ENCODE peak calls at places on chromosomes 16 and 17, in six cellular contexts. Z is K562, J is heart right ventricle, G is H1, K is mammary epithelial cell, T is neural progenitor cell. V is an unnamed sample.

GRCh38 chr17:44829558-44830358 is at the start of gene GJC1:
- DNase-seq in J (peak; percentile 62), K (peak; percentile 45), T (peak; percentile 85), G (peak; percentile 83), Z (peak; percentile 16), V (no peak)

GRCh38 chr17:39867084-39867890 is 715 bp upstream of the ZPBP2 start:
- DNase-seq in K (no peak), J (no peak), T (no peak), Z (no peak), G (no peak), V (no peak)

GRCh38 chr17:18332909-18333489 is 17.9 kb downstream of the SMCR8 start:
- DNase-seq in T (no peak), Z (no peak), K (no peak), J (no peak), G (no peak), V (no peak)

GRCh38 chr16:3618782-3619166 is 7.4 kb upstream of the SLX4 start:
- DNase-seq in J (no peak), T (no peak), G (no peak), K (peak; percentile 54), Z (peak; percentile 31), V (no peak)

GRCh38 chr16:5175263-5175662 is 77.7 kb upstream of the EEF2KMT start:
- DNase-seq in K (no peak), G (no peak), Z (no peak), J (no peak), T (no peak), V (no peak)

GRCh38 chr17:63785556-63785955 is 11.6 kb downstream of the DDX42 start:
- DNase-seq in J (no peak), K (peak; percentile 90), Z (no peak), T (no peak), G (no peak), V (no peak)

GRCh38 chr17:32156656-32157055 is 14.4 kb downstream of the RHOT1 start:
- DNase-seq in J (no peak), T (no peak), K (no peak), G (no peak), Z (no peak), V (no peak)

GRCh38 chr16:82801361-82801760 is 174.6 kb downstream of the CDH13 start:
- DNase-seq in J (no peak), T (no peak), K (peak; percentile 32), G (no peak), Z (no peak), V (no peak)

GRCh38 chr17:41326173-41327145 is 10.9 kb upstream of the KRTAP17-1 start:
- DNase-seq in G (no peak), J (no peak), K (no peak), T (no peak), Z (no peak), V (no peak)

GRCh38 chr17:77528516-77529327 is 388.0 kb downstream of the SEC14L1 start:
- DNase-seq in G (peak; percentile 84), J (peak; percentile 42), Z (no peak), T (peak; percentile 86), K (no peak), V (no peak)

GRCh38 chr17:41511130-41511529 is 5.7 kb upstream of the KRT13 start:
- DNase-seq in G (no peak), T (peak; percentile 36), J (no peak), K (no peak), Z (peak; percentile 89), V (no peak)

GRCh38 chr17:7842380-7842949 is 8.4 kb downstream of the KDM6B start:
- DNase-seq in K (peak; percentile 95), G (peak; percentile 62), T (peak; percentile 45), J (peak; percentile 53), Z (peak; percentile 79), V (peak; percentile 94)

GRCh38 chr17:42441717-42442565 is 16.7 kb upstream of the ATP6V0A1 start:
- DNase-seq in T (peak; percentile 29), Z (no peak), G (no peak), K (no peak), J (no peak), V (no peak)

GRCh38 chr17:8489841-8490240 is 54.2 kb downstream of the NDEL1 start:
- DNase-seq in J (no peak), Z (no peak), G (no peak), K (no peak), T (no peak), V (no peak)

GRCh38 chr17:17963066-17963465 is 9.1 kb downstream of the TOM1L2 start:
- DNase-seq in T (no peak), Z (no peak), J (no peak), G (no peak), K (no peak), V (no peak)

GRCh38 chr16:86663691-86664517 is 85.6 kb downstream of the FOXL1 start:
- DNase-seq in Z (no peak), G (no peak), T (no peak), J (no peak), K (peak; percentile 53), V (no peak)

GRCh38 chr17:21287703-21288449 is 3.4 kb downstream of the MAP2K3 start:
- DNase-seq in T (no peak), K (peak; percentile 98), G (no peak), J (peak; percentile 95), Z (no peak), V (peak; percentile 100)

GRCh38 chr16:73890524-73891500 is 405.8 kb upstream of the PSMD7 start:
- DNase-seq in Z (no peak), K (no peak), G (peak; percentile 49), T (peak; percentile 62), J (no peak), V (no peak)

GRCh38 chr16:68756250-68757051 is 19.4 kb downstream of the CDH1 start:
- DNase-seq in J (no peak), Z (no peak), T (no peak), K (peak; percentile 100), G (no peak), V (no peak)

GRCh38 chr17:65198653-65199382 is 61.6 kb downstream of the RGS9 start:
- DNase-seq in T (peak; percentile 69), J (no peak), K (peak; percentile 35), Z (peak; percentile 62), G (peak; percentile 55), V (no peak)

GRCh38 chr16:19137201-19137601 is 23.4 kb downstream of the ITPRIPL2 start:
- DNase-seq in K (no peak), G (no peak), J (no peak), Z (no peak), T (no peak), V (no peak)
- H3K27ac ChIP-seq in K (no peak overlapping the region), G (no peak overlapping the region), J (no peak overlapping the region), Z (no peak overlapping the region), T (no peak overlapping the region), V (no peak overlapping the region)

DNA sequence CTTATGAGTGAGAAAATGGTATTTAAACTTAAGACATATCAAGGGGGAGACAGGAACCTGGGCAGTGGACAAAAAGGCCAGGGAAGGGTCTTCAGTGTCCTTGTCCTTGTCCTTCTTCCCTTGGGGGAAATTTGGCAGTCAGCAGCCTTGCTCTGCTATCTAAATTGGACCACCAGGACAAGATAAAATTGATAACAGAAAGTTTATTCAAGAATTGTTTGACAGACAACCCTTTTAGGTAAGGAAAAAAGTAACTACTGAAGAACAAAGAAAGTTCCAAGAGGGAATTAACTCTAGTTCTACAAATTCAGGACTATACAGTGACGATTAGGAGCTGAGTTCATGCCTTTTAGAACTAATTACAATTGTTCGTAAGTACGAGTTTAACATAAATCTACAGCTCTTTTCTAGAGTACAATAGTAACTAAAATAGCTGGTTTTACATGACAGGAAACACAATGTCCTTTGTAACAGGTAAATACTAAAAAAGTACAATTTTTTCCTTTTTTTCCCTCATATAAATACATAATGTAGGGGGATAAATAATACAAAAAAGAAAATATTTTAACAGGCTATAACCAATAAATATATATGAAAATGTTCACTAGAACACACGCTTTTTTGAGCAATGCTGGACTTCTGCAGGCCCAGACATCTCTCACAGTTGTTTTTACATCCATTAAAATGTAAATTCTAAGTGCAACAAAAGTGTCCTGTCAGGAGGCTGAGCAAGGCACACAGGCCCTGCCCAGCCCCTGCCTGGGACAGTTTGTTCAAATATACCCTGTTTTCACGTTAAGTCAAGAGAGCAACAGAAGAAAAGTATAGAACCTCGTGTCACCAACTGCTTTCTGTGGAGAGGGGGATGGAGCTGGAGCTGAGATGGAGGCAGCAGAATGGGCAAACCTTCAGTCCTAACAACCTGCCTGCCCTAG is 4.0 kb upstream of the HOXB2 start:
- DNase-seq in K (peak; percentile 30), G (no peak), Z (no peak), T (no peak), J (no peak), V (no peak)
- H3K27me3 ChIP-seq in K (no peaks in the 10 kb centered on the region), G (peaks cover 97% of the 10 kb centered on the region), Z (no peaks in the 10 kb centered on the region), T (peaks cover 100% of the 10 kb centered on the region), J (no peaks in the 10 kb centered on the region), V (no peaks in the 10 kb centered on the region)

DNA sequence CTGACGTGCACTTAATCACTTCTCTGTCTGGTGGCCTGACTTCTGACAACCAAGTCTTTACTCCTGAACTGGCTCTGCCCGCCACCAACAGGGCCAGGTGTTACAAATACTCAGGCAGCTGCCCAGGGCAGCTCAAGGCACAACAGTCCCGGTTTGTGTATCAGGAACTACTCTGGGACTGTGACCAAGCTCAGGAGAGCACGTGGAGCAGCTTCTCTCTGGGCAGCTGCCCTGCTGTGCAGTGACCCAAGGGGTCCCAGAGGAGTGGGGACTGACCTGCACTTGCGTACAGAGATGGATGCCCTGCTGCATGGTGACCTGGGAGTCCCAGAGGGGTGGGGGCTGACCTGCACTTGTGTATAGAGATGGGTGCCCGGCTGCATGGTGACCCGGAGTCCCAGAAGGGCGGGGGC is 21.9 kb downstream of the LITAFD start:
- DNase-seq in G (no peak), K (no peak), Z (no peak), T (no peak), J (no peak), V (no peak)
- H3K27ac ChIP-seq in G (no peak overlapping the region), K (no peak overlapping the region), Z (no peak overlapping the region), T (no peak overlapping the region), J (no peak overlapping the region), V (no peak overlapping the region)

GRCh38 chr16:13136896-13137295 is 235.5 kb downstream of the SHISA9 start:
- DNase-seq in Z (no peak), G (no peak), J (no peak), T (no peak), K (peak; percentile 88), V (no peak)

GRCh38 chr16:13139661-13140241 is 238.4 kb downstream of the SHISA9 start:
- DNase-seq in K (peak; percentile 47), J (no peak), G (no peak), T (no peak), Z (no peak), V (no peak)

GRCh38 chr16:13138528-13138927 is 237.1 kb downstream of the SHISA9 start:
- DNase-seq in Z (no peak), J (no peak), K (peak; percentile 53), G (no peak), T (no peak), V (no peak)

GRCh38 chr16:13134843-13135242 is 233.4 kb downstream of the SHISA9 start:
- DNase-seq in J (no peak), G (no peak), K (no peak), T (no peak), Z (no peak), V (no peak)
- H3K27me3 ChIP-seq in J (no peaks in the 10 kb centered on the region), G (no peaks in the 10 kb centered on the region), K (no peaks in the 10 kb centered on the region), T (no peaks in the 10 kb centered on the region), Z (no peaks in the 10 kb centered on the region), V (no peaks in the 10 kb centered on the region)

GRCh38 chr16:81106826-81107503 is 10.8 kb upstream of the GCSH start:
- DNase-seq in J (no peak), K (no peak), T (no peak), Z (no peak), G (no peak), V (no peak)
- H3K27ac ChIP-seq in J (no peak overlapping the region), K (no peak overlapping the region), T (no peak overlapping the region), Z (no peak overlapping the region), G (no peak overlapping the region), V (no peak overlapping the region)